ENCODE peak calls at places on chromosomes 6 and 20, in ten cellular contexts. U is tibial nerve; F is stimulated activated CD4-positive, alpha-beta T cell treated with anti-CD3 and anti-CD28 coated beads, Interleukin-15, amount 100 ng/mL, for 24 hours; G is HuH-7; O is T follicular helper cell; Z is germinal center; V is naive thymus-derived CD4-positive, alpha-beta T cell; Y is brain microvascular endothelial cell; L is activated naive CD8-positive, alpha-beta T cell treated with anti-CD3 and anti-CD28 coated beads, Interleukin-2, amount 50 U/mL, for 24 hours; K is AG09319. W is an unnamed sample.

GRCh38 chr6:39322306-39322850 is at the start of gene KCNK16:
- DNase-seq in U (no peak), F (no peak), G (no peak), O (no peak), Z (no peak), V (no peak), Y (no peak), L (no peak), K (no peak), W (no peak)

GRCh38 chr6:86723729-86724128 is 213.6 kb upstream of the HTR1E start:
- DNase-seq in U (no peak), F (no peak), G (no peak), O (no peak), Z (no peak), V (no peak), Y (no peak), L (no peak), K (no peak), W (no peak)

GRCh38 chr6:54473328-54473727 is 165.1 kb downstream of the TINAG start:
- DNase-seq in U (no peak), F (no peak), G (no peak), O (no peak), Z (no peak), V (no peak), Y (no peak), L (no peak), K (no peak), W (no peak)

GRCh38 chr6:22363966-22364296 is 67.1 kb upstream of the PRL start:
- DNase-seq in U (no peak), F (no peak), G (no peak), O (no peak), Z (no peak), V (no peak), Y (no peak), L (no peak), K (no peak), W (no peak)

GRCh38 chr6:136609878-136610706 is 59.9 kb upstream of the MAP7 start:
- DNase-seq in U (no peak), F (peak), G (no peak), O (no peak), Z (no peak), V (no peak), Y (peak), L (no peak), K (peak), W (peak)

GRCh38 chr6:166629628-166630027 is 2.6 kb upstream of the RPS6KA2 start:
- DNase-seq in U (no peak), F (no peak), G (no peak), O (no peak), Z (no peak), V (no peak), Y (peak), L (no peak), K (no peak), W (no peak)

GRCh38 chr6:41697902-41698349 is 37.5 kb downstream of the TFEB start:
- DNase-seq in U (no peak), F (no peak), G (no peak), O (no peak), Z (no peak), V (no peak), Y (no peak), L (no peak), K (no peak), W (no peak)

GRCh38 chr6:140684776-140685550 is 1310.5 kb upstream of the CITED2 start:
- DNase-seq in U (no peak), F (no peak), G (peak), O (no peak), Z (no peak), V (no peak), Y (no peak), L (no peak), K (no peak), W (no peak)

GRCh38 chr6:43076093-43076927 is at the start of gene PTK7:
- DNase-seq in U (no peak), F (peak), G (no peak), O (no peak), Z (peak), V (no peak), Y (peak), L (peak), K (no peak), W (no peak)

GRCh38 chr6:134065706-134066105 is 13.3 kb upstream of the SLC2A12 start:
- DNase-seq in U (no peak), F (no peak), G (peak), O (no peak), Z (peak), V (no peak), Y (no peak), L (peak), K (no peak), W (no peak)

GRCh38 chr6:97292671-97293070 is 9.7 kb upstream of the MMS22L start:
- DNase-seq in U (no peak), F (no peak), G (no peak), O (no peak), Z (no peak), V (no peak), Y (no peak), L (no peak), K (no peak), W (no peak)

GRCh38 chr6:7691675-7692452 is 34.0 kb upstream of the BMP6 start:
- DNase-seq in U (no peak), F (peak), G (peak), O (no peak), Z (no peak), V (no peak), Y (peak), L (peak), K (no peak), W (no peak)

GRCh38 chr6:13998356-13998755 is 73.6 kb downstream of the RNF182 start:
- DNase-seq in U (no peak), F (no peak), G (no peak), O (no peak), Z (no peak), V (no peak), Y (no peak), L (no peak), K (no peak), W (no peak)

GRCh38 chr6:110681543-110682459 is 133.5 kb downstream of the CDK19 start:
- DNase-seq in U (no peak), F (no peak), G (no peak), O (no peak), Z (no peak), V (no peak), Y (no peak), L (no peak), K (no peak), W (no peak)

GRCh38 chr20:9051508-9051907 is 17.4 kb upstream of the PLCB4 start:
- DNase-seq in U (no peak), F (no peak), G (no peak), O (no peak), Z (no peak), V (no peak), Y (peak), L (no peak), K (peak), W (peak)

GRCh38 chr6:38262609-38263008 is 377.1 kb downstream of the BTBD9 start:
- DNase-seq in U (no peak), F (no peak), G (no peak), O (no peak), Z (no peak), V (no peak), Y (peak), L (no peak), K (peak), W (peak)

GRCh38 chr6:166683477-166683876 is 56.4 kb upstream of the RPS6KA2 start:
- DNase-seq in U (no peak), F (no peak), G (no peak), O (no peak), Z (no peak), V (no peak), Y (no peak), L (no peak), K (no peak), W (no peak)

GRCh38 chr6:16089232-16089843 is 39.5 kb upstream of the MYLIP start:
- DNase-seq in U (no peak), F (no peak), G (no peak), O (no peak), Z (no peak), V (no peak), Y (no peak), L (no peak), K (no peak), W (no peak)

GRCh38 chr6:131765081-131765852 is 42.6 kb upstream of the ENPP1 start:
- DNase-seq in U (no peak), F (no peak), G (peak), O (no peak), Z (no peak), V (no peak), Y (peak), L (no peak), K (no peak), W (no peak)

GRCh38 chr6:119079288-119079809 is 885 bp upstream of the FAM184A start:
- DNase-seq in U (peak), F (no peak), G (no peak), O (no peak), Z (no peak), V (no peak), Y (peak), L (no peak), K (no peak), W (no peak)

GRCh38 chr20:11372831-11373230 is 544.9 kb upstream of the BTBD3 start:
- DNase-seq in U (no peak), F (no peak), G (no peak), O (no peak), Z (no peak), V (no peak), Y (no peak), L (no peak), K (no peak), W (no peak)

GRCh38 chr6:52909131-52909530 is 367 bp downstream of the GSTA3 start:
- DNase-seq in U (no peak), F (no peak), G (no peak), O (no peak), Z (no peak), V (no peak), Y (no peak), L (no peak), K (no peak), W (no peak)

GRCh38 chr20:57417051-57417689 is 26.0 kb downstream of the RBM38 start:
- DNase-seq in U (no peak), F (no peak), G (no peak), O (no peak), Z (no peak), V (no peak), Y (no peak), L (no peak), K (no peak), W (no peak)

GRCh38 chr6:116876635-116877611 is at the start of gene RFX6:
- DNase-seq in U (no peak), F (no peak), G (peak), O (no peak), Z (peak), V (no peak), Y (no peak), L (no peak), K (no peak), W (no peak)

GRCh38 chr20:52340036-52340634 is 148.6 kb upstream of the ZFP64 start:
- DNase-seq in U (no peak), F (no peak), G (peak), O (no peak), Z (no peak), V (no peak), Y (no peak), L (no peak), K (no peak), W (no peak)

GRCh38 chr20:64253000-64253383 is 2.6 kb upstream of the PCMTD2 start:
- DNase-seq in U (no peak), F (no peak), G (no peak), O (no peak), Z (no peak), V (no peak), Y (no peak), L (no peak), K (no peak), W (no peak)

GRCh38 chr6:41937881-41938574 is 3.6 kb downstream of the CCND3 start:
- DNase-seq in U (no peak), F (peak), G (no peak), O (peak), Z (no peak), V (no peak), Y (no peak), L (no peak), K (no peak), W (no peak)

GRCh38 chr6:106037060-106037459 is 49.1 kb upstream of the PRDM1 start:
- DNase-seq in U (no peak), F (no peak), G (no peak), O (no peak), Z (no peak), V (no peak), Y (no peak), L (no peak), K (no peak), W (peak)

GRCh38 chr20:62824476-62825287 is 7.8 kb downstream of the COL9A3 start:
- DNase-seq in U (no peak), F (peak), G (peak), O (peak), Z (peak), V (no peak), Y (no peak), L (no peak), K (no peak), W (no peak)

GRCh38 chr6:56746767-56747504 is 104.2 kb upstream of the DST start:
- DNase-seq in U (no peak), F (no peak), G (no peak), O (no peak), Z (no peak), V (no peak), Y (no peak), L (no peak), K (no peak), W (no peak)

GRCh38 chr6:1895721-1896120 is 286.0 kb downstream of the FOXC1 start:
- DNase-seq in U (no peak), F (no peak), G (no peak), O (no peak), Z (no peak), V (no peak), Y (no peak), L (no peak), K (no peak), W (no peak)

GRCh38 chr6:32973144-32973854 is 4.9 kb downstream of the BRD2 start:
- DNase-seq in U (peak), F (peak), G (no peak), O (peak), Z (no peak), V (peak), Y (no peak), L (peak), K (no peak), W (no peak)

GRCh38 chr20:53847843-53848185 is 222.6 kb downstream of the BCAS1 start:
- DNase-seq in U (no peak), F (no peak), G (no peak), O (no peak), Z (no peak), V (no peak), Y (no peak), L (no peak), K (no peak), W (no peak)

GRCh38 chr20:57187068-57187634 is 79.3 kb downstream of the BMP7 start:
- DNase-seq in U (no peak), F (no peak), G (no peak), O (no peak), Z (no peak), V (no peak), Y (no peak), L (no peak), K (no peak), W (no peak)

W was measured in GM04503.